ENCODE peak calls at places on chromosomes 12 and 14, in five cellular contexts. H is sigmoid colon; U is mesendoderm; N is uterus; W is effector memory CD4-positive, alpha-beta T cell. Q is an unnamed sample. For H3K4me1, the result is how much of the 10 kb centered on the place peaks cover.

GRCh38 chr14:106506901-106507305 is 980.5 kb downstream of the TMEM121 start:
- DNase-seq in H (no peak), U (no peak), N (no peak), W (peak), Q (no peak)

GRCh38 chr14:29227631-29228030 is 461.0 kb downstream of the FOXG1 start:
- DNase-seq in H (no peak), U (no peak), N (no peak), W (no peak), Q (no peak)

GRCh38 chr12:74770552-74770951 is 232.9 kb downstream of the ATXN7L3B start:
- DNase-seq in H (no peak), U (no peak), N (no peak), W (no peak), Q (no peak)

GRCh38 chr14:24129410-24129998 is 955 bp upstream of the FITM1 start:
- DNase-seq in H (no peak), U (no peak), N (no peak), W (no peak), Q (no peak)

GRCh38 chr14:40987481-40987880 is 619.2 kb upstream of the LRFN5 start:
- DNase-seq in H (no peak), U (no peak), N (no peak), W (no peak), Q (no peak)

GRCh38 chr12:28611115-28611435 is 420.8 kb downstream of the CCDC91 start:
- DNase-seq in H (no peak), U (no peak), N (no peak), W (no peak), Q (no peak)

GRCh38 chr12:123655420-123655819 is 15.5 kb upstream of the TCTN2 start:
- DNase-seq in H (no peak), U (no peak), N (no peak), W (no peak), Q (no peak)

GRCh38 chr14:92507174-92507768 is 6.3 kb upstream of the RIN3 start:
- DNase-seq in H (peak), U (no peak), N (no peak), W (no peak), Q (no peak)

GRCh38 chr12:113831486-113831885 is 134.6 kb downstream of the RBM19 start:
- DNase-seq in H (no peak), U (no peak), N (no peak), W (no peak), Q (no peak)

GRCh38 chr12:10624631-10625030 is 11.2 kb upstream of the MAGOHB start:
- DNase-seq in H (no peak), U (no peak), N (no peak), W (no peak), Q (no peak)

GRCh38 chr12:51326762-51327439 is 2.9 kb upstream of the BIN2 start:
- DNase-seq in H (no peak), U (no peak), N (no peak), W (no peak), Q (no peak)

GRCh38 chr14:102262894-102263462 is 42.0 kb downstream of the MOK start:
- DNase-seq in H (no peak), U (peak), N (no peak), W (no peak), Q (no peak)

GRCh38 chr12:1666685-1667162 is 24.1 kb upstream of the ADIPOR2 start:
- DNase-seq in H (no peak), U (no peak), N (no peak), W (no peak), Q (no peak)

GRCh38 chr14:53924754-53925153 is 31.9 kb downstream of the BMP4 start:
- DNase-seq in H (no peak), U (no peak), N (no peak), W (no peak), Q (no peak)

GRCh38 chr14:64541971-64542838 is 1.7 kb downstream of the HSPA2 start:
- DNase-seq in H (peak), U (peak), N (no peak), W (no peak), Q (no peak)

GRCh38 chr12:78863482-78864427 is 819 bp upstream of the SYT1 start:
- DNase-seq in H (peak), U (peak), N (peak), W (no peak), Q (no peak)

GRCh38 chr14:63277784-63278183 is 41.0 kb downstream of the GPHB5 start:
- DNase-seq in H (no peak), U (no peak), N (no peak), W (no peak), Q (no peak)

GRCh38 chr12:104507672-104508071 is 50.9 kb downstream of the CHST11 start:
- DNase-seq in H (no peak), U (peak), N (no peak), W (no peak), Q (no peak)

GRCh38 chr14:103542545-103543088 is 13.6 kb downstream of the TRMT61A start:
- DNase-seq in H (peak), U (peak), N (peak), W (no peak), Q (peak)

GRCh38 chr14:104428333-104428851 is 151.2 kb upstream of the C14orf180 start:
- DNase-seq in H (no peak), U (no peak), N (no peak), W (no peak), Q (peak)

GRCh38 chr12:103801709-103802585 is 39.1 kb downstream of the NT5DC3 start:
- DNase-seq in H (peak), U (no peak), N (peak), W (no peak), Q (no peak)

GRCh38 chr14:50784683-50785505 is 46.1 kb downstream of the NIN start:
- DNase-seq in H (no peak), U (no peak), N (no peak), W (no peak), Q (no peak)

GRCh38 chr14:72553656-72554055 is 340.2 kb downstream of the DPF3 start:
- DNase-seq in H (peak), U (no peak), N (no peak), W (no peak), Q (no peak)

GRCh38 chr14:94936411-94936892 is 166.5 kb upstream of the GSC start:
- DNase-seq in H (peak), U (no peak), N (peak), W (no peak), Q (peak)

GRCh38 chr12:76080729-76081415 is 3.6 kb downstream of the NAP1L1 start:
- DNase-seq in H (no peak), U (peak), N (no peak), W (no peak), Q (no peak)

GRCh38 chr14:65824978-65825299 is 412.4 kb downstream of the FUT8 start:
- DNase-seq in H (no peak), U (no peak), N (no peak), W (no peak), Q (no peak)

GRCh38 chr14:32559595-32559994 is 230.5 kb downstream of the AKAP6 start:
- DNase-seq in H (no peak), U (no peak), N (no peak), W (no peak), Q (no peak)

GRCh38 chr14:103246089-103246488 is 87.9 kb upstream of the EIF5 start:
- DNase-seq in H (no peak), U (no peak), N (no peak), W (no peak), Q (no peak)

GRCh38 chr14:92625213-92625612 is 111.6 kb downstream of the RIN3 start:
- DNase-seq in H (no peak), U (no peak), N (no peak), W (no peak), Q (no peak)

GRCh38 chr12:2267624-2268477 is 215.1 kb downstream of the CACNA1C start:
- DNase-seq in H (peak), U (peak), N (no peak), W (no peak), Q (no peak)

GRCh38 chr14:105974902-105975301 is 448.5 kb downstream of the TMEM121 start:
- DNase-seq in H (no peak), U (peak), N (no peak), W (peak), Q (no peak)

GRCh38 chr14:58607571-58608317 is 30.0 kb upstream of the DACT1 start:
- DNase-seq in H (no peak), U (no peak), N (no peak), W (no peak), Q (no peak)

GRCh38 chr12:130391186-130391585 is 53.5 kb downstream of the PIWIL1 start:
- DNase-seq in H (no peak), U (no peak), N (no peak), W (no peak), Q (no peak)

GRCh38 chr14:36935976-36936678 is 236.3 kb downstream of the SLC25A21 start:
- DNase-seq in H (no peak), U (no peak), N (no peak), W (no peak), Q (no peak)

GRCh38 chr12:126558810-126559209 is 1493.6 kb downstream of the AACS start:
- DNase-seq in H (no peak), U (no peak), N (no peak), W (no peak), Q (no peak)

GRCh38 chr12:47981496-47982260 is 18.3 kb downstream of the TMEM106C start:
- DNase-seq in H (no peak), U (no peak), N (no peak), W (no peak), Q (no peak)

GRCh38 chr12:4819654-4820053 is 90.1 kb upstream of the KCNA1 start:
- DNase-seq in H (no peak), U (no peak), N (no peak), W (no peak), Q (no peak)
- H3K4me1 ChIP-seq in H (under half), U (under half), N (under half), W (under half), Q (under half)

GRCh38 chr14:26217778-26218177 is 380.1 kb downstream of the NOVA1 start:
- DNase-seq in H (no peak), U (no peak), N (no peak), W (no peak), Q (no peak)
- H3K4me1 ChIP-seq in H (under half), U (under half), N (under half), W (under half), Q (under half)

GRCh38 chr12:4535092-4535491 is 3.6 kb upstream of the RAD51AP1 start:
- DNase-seq in H (no peak), U (no peak), N (no peak), W (no peak), Q (no peak)

GRCh38 chr12:4538207-4539160 is at the start of gene RAD51AP1:
- DNase-seq in H (peak), U (peak), N (peak), W (peak), Q (peak)

GRCh38 chr12:4540170-4540569 is 1.5 kb downstream of the RAD51AP1 start:
- DNase-seq in H (no peak), U (no peak), N (no peak), W (no peak), Q (no peak)

GRCh38 chr12:4539167-4539870 is 629 bp downstream of the RAD51AP1 start:
- DNase-seq in H (no peak), U (no peak), N (no peak), W (no peak), Q (no peak)

DNA sequence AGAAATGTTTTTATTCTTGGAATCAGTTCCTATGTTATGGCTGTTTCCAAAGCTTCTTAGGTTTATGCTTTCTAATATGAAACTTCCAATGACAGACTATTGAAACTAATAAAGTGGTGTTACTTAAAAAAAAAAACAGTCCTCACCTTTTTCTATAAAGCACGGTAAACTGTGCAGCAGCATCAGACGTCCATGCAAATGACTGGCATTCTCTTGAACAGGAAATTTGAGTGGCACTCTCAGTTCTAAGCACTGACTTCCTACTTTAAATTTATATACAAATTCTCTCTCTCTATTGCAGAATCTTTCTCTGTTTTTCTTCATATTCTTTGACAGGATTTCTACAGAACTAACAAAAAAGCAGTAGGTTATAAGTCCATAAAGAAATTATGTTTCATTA is 2.8 kb upstream of the RAD51AP1 start:
- DNase-seq in H (no peak), U (no peak), N (no peak), W (no peak), Q (no peak)
- H3K4me1 ChIP-seq in H (under half), U (under half), N (under half), W (under half), Q (under half)

DNA sequence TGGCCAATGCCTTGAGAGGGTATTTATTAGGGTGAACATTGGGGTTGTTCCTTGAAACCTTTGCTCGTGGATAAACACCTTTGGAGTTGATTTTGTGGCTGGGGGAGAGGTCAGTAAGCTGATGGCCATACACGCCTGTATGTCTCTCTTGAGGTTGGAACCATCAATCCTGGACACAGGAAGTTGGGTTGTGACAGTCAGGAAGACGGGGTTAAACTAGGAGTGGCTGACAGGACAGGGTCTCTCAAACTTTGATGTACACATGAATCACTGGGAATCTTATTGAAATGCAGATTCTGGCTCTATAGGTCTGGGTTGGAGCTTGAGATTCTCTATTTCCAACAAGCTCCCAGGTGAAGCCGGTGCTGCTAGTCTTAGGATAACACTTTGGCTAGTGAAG is 12.8 kb upstream of the WSCD2 start:
- DNase-seq in H (no peak), U (no peak), N (no peak), W (no peak), Q (no peak)
- H3K4me1 ChIP-seq in H (half or more), U (under half), N (under half), W (under half), Q (under half)

Q was measured in right atrium auricular region.